ENCODE peak calls at places on chromosomes 12 and 14, in seven cellular contexts. Q, I, X, E, V, Y and N are unnamed samples. For H3K36me3, the result is how much of the 10 kb centered on the place peaks cover.

GRCh38 chr14:51716610-51717009 is 64.9 kb downstream of the FRMD6 start:
- DNase-seq in Q (no peak), I (no peak), X (no peak), E (no peak), V (no peak), Y (no peak), N (no peak)

GRCh38 chr12:1457901-1458300 is 136.5 kb downstream of the FBXL14 start:
- DNase-seq in Q (peak), I (no peak), X (no peak), E (no peak), V (no peak), Y (no peak), N (no peak)

GRCh38 chr14:61111145-61112130 is 130.4 kb downstream of the SLC38A6 start:
- DNase-seq in Q (no peak), I (no peak), X (no peak), E (no peak), V (no peak), Y (no peak), N (no peak)

GRCh38 chr14:54564071-54564798 is 2.7 kb upstream of the SAMD4A start:
- DNase-seq in Q (no peak), I (no peak), X (no peak), E (peak), V (peak), Y (no peak), N (no peak)

GRCh38 chr12:100576311-100577036 is 3.0 kb downstream of the GAS2L3 start:
- DNase-seq in Q (no peak), I (no peak), X (no peak), E (no peak), V (no peak), Y (no peak), N (no peak)

GRCh38 chr12:112130461-112130998 is 5.2 kb downstream of the TRAFD1 start:
- DNase-seq in Q (no peak), I (no peak), X (no peak), E (no peak), V (peak), Y (no peak), N (no peak)

GRCh38 chr12:54381136-54381535 is 3.4 kb downstream of the ZNF385A start:
- DNase-seq in Q (no peak), I (no peak), X (no peak), E (no peak), V (no peak), Y (no peak), N (no peak)

GRCh38 chr12:11855993-11856374 is 206.5 kb downstream of the ETV6 start:
- DNase-seq in Q (no peak), I (no peak), X (peak), E (no peak), V (no peak), Y (no peak), N (no peak)

GRCh38 chr14:23147676-23148075 is 28.6 kb upstream of the CEBPE start:
- DNase-seq in Q (no peak), I (no peak), X (no peak), E (no peak), V (no peak), Y (no peak), N (no peak)

GRCh38 chr12:104866286-104866685 is 91.8 kb downstream of the SLC41A2 start:
- DNase-seq in Q (no peak), I (no peak), X (no peak), E (no peak), V (no peak), Y (no peak), N (no peak)

GRCh38 chr12:57187222-57188089 is 29.1 kb upstream of the NXPH4 start:
- DNase-seq in Q (no peak), I (no peak), X (no peak), E (no peak), V (no peak), Y (no peak), N (no peak)

GRCh38 chr14:77580964-77581505 is 35.4 kb downstream of the SPTLC2 start:
- DNase-seq in Q (no peak), I (no peak), X (no peak), E (no peak), V (no peak), Y (no peak), N (no peak)

GRCh38 chr12:46811185-46811584 is 14.6 kb downstream of the SLC38A4 start:
- DNase-seq in Q (no peak), I (no peak), X (no peak), E (no peak), V (no peak), Y (no peak), N (no peak)

GRCh38 chr12:107622005-107622404 is 63.6 kb upstream of the PWP1 start:
- DNase-seq in Q (no peak), I (no peak), X (peak), E (no peak), V (peak), Y (no peak), N (no peak)

GRCh38 chr14:49861923-49862673 is 9.5 kb upstream of the NEMF start:
- DNase-seq in Q (peak), I (peak), X (peak), E (peak), V (peak), Y (peak), N (peak)

GRCh38 chr12:121145221-121145620 is 12.5 kb downstream of the P2RX7 start:
- DNase-seq in Q (no peak), I (no peak), X (no peak), E (no peak), V (no peak), Y (no peak), N (no peak)

GRCh38 chr12:77940011-77940423 is 109.3 kb downstream of the NAV3 start:
- DNase-seq in Q (no peak), I (no peak), X (no peak), E (peak), V (no peak), Y (no peak), N (no peak)

GRCh38 chr14:102419276-102419675 is 56.5 kb downstream of the TECPR2 start:
- DNase-seq in Q (no peak), I (peak), X (no peak), E (no peak), V (no peak), Y (no peak), N (no peak)

GRCh38 chr14:102424520-102424919 is 61.8 kb downstream of the TECPR2 start:
- DNase-seq in Q (no peak), I (peak), X (no peak), E (no peak), V (no peak), Y (no peak), N (no peak)

GRCh38 chr14:102418853-102419240 is 56.1 kb downstream of the TECPR2 start:
- DNase-seq in Q (no peak), I (peak), X (no peak), E (no peak), V (no peak), Y (no peak), N (no peak)

GRCh38 chr14:102419716-102420115 is 57.0 kb downstream of the TECPR2 start:
- DNase-seq in Q (no peak), I (no peak), X (no peak), E (no peak), V (no peak), Y (no peak), N (no peak)

GRCh38 chr14:102421366-102422057 is 58.8 kb downstream of the TECPR2 start:
- DNase-seq in Q (no peak), I (peak), X (no peak), E (no peak), V (no peak), Y (no peak), N (no peak)
- H3K27ac ChIP-seq in Q (no peak), I (no peak), X (no peak), E (no peak), V (no peak), Y (no peak), N (no peak)

GRCh38 chr12:76047742-76048141 is 16.2 kb upstream of the PHLDA1 start:
- DNase-seq in Q (no peak), I (no peak), X (no peak), E (no peak), V (no peak), Y (no peak), N (no peak)
- H3K36me3 ChIP-seq in Q (half or more), I (under half), X (half or more), E (half or more), V (half or more), Y (half or more), N (under half)

GRCh38 chr12:108691995-108692808 is 39.1 kb downstream of the CORO1C start:
- DNase-seq in Q (no peak), I (peak), X (peak), E (peak), V (peak), Y (peak), N (no peak)

GRCh38 chr12:108690799-108691153 is 40.5 kb downstream of the CORO1C start:
- DNase-seq in Q (no peak), I (no peak), X (no peak), E (no peak), V (no peak), Y (no peak), N (no peak)

GRCh38 chr12:108690191-108690518 is 41.2 kb downstream of the CORO1C start:
- DNase-seq in Q (no peak), I (no peak), X (no peak), E (no peak), V (no peak), Y (no peak), N (no peak)

GRCh38 chr12:108693186-108693585 is 38.1 kb downstream of the CORO1C start:
- DNase-seq in Q (no peak), I (no peak), X (no peak), E (no peak), V (no peak), Y (no peak), N (no peak)

GRCh38 chr12:108691154-108691994 is 39.9 kb downstream of the CORO1C start:
- DNase-seq in Q (peak), I (peak), X (peak), E (peak), V (peak), Y (peak), N (peak)
- TF ChIP-seq CTCF in Q (peak), I (peak), X (peak), E (no peak), V (peak), Y (peak), N (peak)

GRCh38 chr14:32509632-32510187 is 180.6 kb downstream of the AKAP6 start:
- DNase-seq in Q (peak), I (peak), X (no peak), E (no peak), V (no peak), Y (peak), N (peak)
- H3K27ac ChIP-seq in Q (peak), I (peak), X (no peak), E (no peak), V (no peak), Y (peak), N (peak)

DNA sequence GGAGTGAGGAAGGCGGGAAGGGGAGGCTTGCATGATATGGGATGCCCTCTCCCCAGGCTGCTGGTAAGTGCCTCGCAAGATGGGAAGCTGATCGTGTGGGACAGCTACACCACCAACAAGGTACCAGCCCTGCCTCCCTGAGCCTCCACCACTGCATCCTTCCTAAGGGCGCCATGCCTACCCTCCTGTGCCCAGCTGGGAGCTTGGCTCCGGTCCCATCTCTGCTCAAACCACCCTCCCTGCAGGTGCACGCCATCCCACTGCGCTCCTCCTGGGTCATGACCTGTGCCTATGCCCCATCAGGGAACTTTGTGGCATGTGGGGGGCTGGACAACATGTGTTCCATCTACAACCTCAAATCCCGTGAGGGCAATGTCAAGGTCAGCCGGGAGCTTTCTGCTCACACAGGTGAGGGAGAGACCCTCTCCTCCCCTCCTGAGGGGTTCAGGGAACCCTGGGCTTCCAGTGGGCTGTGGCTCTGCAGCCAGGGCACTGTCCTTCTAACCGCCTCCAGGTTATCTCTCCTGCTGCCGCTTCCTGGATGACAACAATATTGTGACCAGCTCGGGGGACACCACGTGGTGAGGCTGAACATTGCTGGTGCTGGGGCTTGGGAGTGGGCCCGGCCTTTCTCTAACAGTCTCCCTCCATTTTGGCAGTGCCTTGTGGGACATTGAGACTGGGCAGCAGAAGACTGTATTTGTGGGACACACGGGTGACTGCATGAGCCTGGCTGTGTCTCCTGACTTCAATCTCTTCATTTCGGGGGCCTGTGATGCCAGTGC is 2.6 kb downstream of the GNB3 start:
- DNase-seq in Q (no peak), I (no peak), X (peak), E (no peak), V (peak), Y (no peak), N (no peak)
- H3K36me3 ChIP-seq in Q (under half), I (under half), X (half or more), E (under half), V (under half), Y (half or more), N (under half)

GRCh38 chr12:123421314-123421713 is 15.2 kb downstream of the RILPL2 start:
- DNase-seq in Q (no peak), I (no peak), X (no peak), E (no peak), V (no peak), Y (no peak), N (no peak)
- TF ChIP-seq CTCF in Q (no peak), I (no peak), X (peak), E (no peak), V (no peak), Y (no peak), N (no peak)

DNA sequence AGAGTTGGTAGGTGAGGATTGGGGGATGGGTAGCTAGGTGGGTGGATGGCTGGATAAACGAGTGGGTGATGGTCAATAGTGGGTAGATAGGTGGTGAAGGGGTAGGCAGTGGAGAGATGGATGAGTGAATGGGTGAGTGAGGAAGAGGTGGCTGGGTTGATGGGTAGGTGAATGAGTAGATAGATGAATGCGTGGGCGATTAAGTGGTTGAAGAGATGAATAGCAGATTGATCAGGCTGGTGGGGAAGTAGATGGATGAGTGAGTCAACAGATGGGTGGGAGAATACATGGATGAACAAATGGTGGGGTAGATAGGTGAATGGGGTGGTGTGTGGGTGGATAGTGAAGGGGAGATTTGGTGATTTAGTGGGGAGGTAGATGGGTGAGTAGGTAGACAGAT is 51.1 kb downstream of the SYNE3 start:
- DNase-seq in Q (no peak), I (no peak), X (no peak), E (no peak), V (no peak), Y (no peak), N (no peak)
- H3K27ac ChIP-seq in Q (no peak), I (no peak), X (no peak), E (no peak), V (peak), Y (no peak), N (no peak)